ENCODE peak calls at places on chromosomes 13 and 19, in ten cellular contexts. G is uterus; C is naive thymus-derived CD4-positive, alpha-beta T cell; J is testis; A is heart right ventricle; S is small intestine; M is CD8-positive, alpha-beta T cell; V is mucosa of descending colon; P is body of pancreas; E is breast epithelium. Z is an unnamed sample.

GRCh38 chr13:31869582-31869981 is 130.3 kb downstream of the RXFP2 start:
- DNase-seq in M (no peak), P (no peak), S (no peak), C (no peak), J (no peak), A (no peak), G (no peak), E (no peak), V (no peak), Z (no peak)

GRCh38 chr13:79531542-79532239 is 50.7 kb downstream of the NDFIP2 start:
- DNase-seq in C (no peak), P (no peak), M (no peak), E (no peak), A (no peak), G (no peak), S (no peak), V (no peak), J (no peak), Z (no peak)

GRCh38 chr19:4064551-4065260 is 2.0 kb downstream of the ZBTB7A start:
- DNase-seq in V (peak; percentile 86), C (peak; percentile 48), P (peak; percentile 52), M (peak; percentile 43), A (peak; percentile 63), S (peak; percentile 57), J (peak; percentile 73), E (no peak), G (peak; percentile 73), Z (peak; percentile 71)

GRCh38 chr13:82011355-82011754 is 1670.4 kb upstream of the SPRY2 start:
- DNase-seq in P (no peak), C (no peak), E (no peak), V (no peak), J (no peak), M (no peak), G (no peak), A (no peak), S (no peak), Z (no peak)

GRCh38 chr19:17500447-17501198 is 10.8 kb upstream of the PGLS start:
- DNase-seq in A (no peak), V (no peak), P (no peak), M (no peak), S (no peak), J (no peak), E (no peak), C (no peak), G (no peak), Z (no peak)

GRCh38 chr19:5225486-5226345 is 114.9 kb downstream of the PTPRS start:
- DNase-seq in J (no peak), A (no peak), P (no peak), E (no peak), C (no peak), M (no peak), S (no peak), V (peak; percentile 39), G (no peak), Z (no peak)

GRCh38 chr13:24630121-24630520 is 50.1 kb upstream of the ATP12A start:
- DNase-seq in M (no peak), V (no peak), S (no peak), E (no peak), G (no peak), A (no peak), C (no peak), J (no peak), P (no peak), Z (no peak)

GRCh38 chr19:3140667-3141038 is 4.8 kb downstream of the GNA15 start:
- DNase-seq in P (no peak), M (no peak), S (no peak), G (no peak), E (no peak), C (no peak), A (no peak), V (peak; percentile 5), J (no peak), Z (no peak)

GRCh38 chr13:40384976-40385857 is 281.2 kb downstream of the FOXO1 start:
- DNase-seq in C (no peak), A (no peak), J (no peak), G (no peak), S (no peak), P (no peak), V (no peak), M (no peak), E (no peak), Z (no peak)

GRCh38 chr19:38569368-38569983 is 48.3 kb downstream of the MAP4K1 start:
- DNase-seq in S (no peak), V (no peak), C (no peak), M (no peak), G (no peak), E (no peak), A (no peak), J (no peak), P (no peak), Z (no peak)

GRCh38 chr13:110294146-110294545 is 12.8 kb downstream of the COL4A1 start:
- DNase-seq in E (no peak), A (no peak), V (no peak), S (no peak), G (no peak), P (no peak), J (no peak), M (no peak), C (no peak), Z (no peak)

GRCh38 chr19:10418281-10419199 is 1.8 kb upstream of the PDE4A start:
- DNase-seq in M (no peak), A (no peak), G (no peak), S (no peak), V (no peak), E (no peak), C (no peak), J (no peak), P (no peak), Z (no peak)

GRCh38 chr19:19460761-19461265 is 54.5 kb downstream of the TSSK6 start:
- DNase-seq in A (peak; percentile 64), G (peak; percentile 42), C (peak; percentile 70), M (peak; percentile 43), V (peak; percentile 79), P (peak; percentile 43), S (peak; percentile 26), E (peak; percentile 30), J (peak; percentile 55), Z (peak; percentile 65)
- H3K4me1 ChIP-seq in A (peaks cover 70% of the 10 kb centered on the region), G (peaks cover 27% of the 10 kb centered on the region), C (peaks cover 82% of the 10 kb centered on the region), M (peaks cover 83% of the 10 kb centered on the region), V (peaks cover 65% of the 10 kb centered on the region), P (peaks cover 73% of the 10 kb centered on the region), S (peaks cover 30% of the 10 kb centered on the region), E (peaks cover 31% of the 10 kb centered on the region), J (peaks cover 48% of the 10 kb centered on the region), Z (peaks cover 74% of the 10 kb centered on the region)

DNA sequence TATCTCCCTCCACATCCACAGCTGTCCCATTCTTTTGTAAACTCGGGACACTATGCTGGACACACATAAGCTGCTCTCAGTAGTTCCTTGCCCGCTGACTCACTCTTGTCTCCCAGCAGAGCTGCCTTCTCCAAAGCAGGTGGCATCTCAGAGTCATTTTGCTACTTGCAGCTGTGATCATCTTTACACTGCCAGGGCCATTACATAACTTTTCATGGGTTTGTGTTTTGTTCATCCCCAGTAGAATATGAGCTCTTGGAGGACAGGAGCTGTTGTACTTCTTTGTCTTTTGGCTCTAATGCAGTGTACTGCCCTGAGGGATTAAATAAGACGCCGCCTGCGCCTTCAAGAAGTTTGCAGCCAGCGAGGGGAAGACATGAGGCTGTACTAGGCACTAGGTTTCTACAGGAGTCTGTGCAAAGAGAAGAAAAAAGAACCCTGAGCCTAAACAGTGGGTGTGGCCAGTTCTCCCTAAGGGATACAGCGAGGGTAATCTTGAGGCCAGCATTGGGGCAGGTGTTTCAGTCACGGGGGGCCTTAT is 40.8 kb upstream of the GPR183 start:
- DNase-seq in S (no peak), M (no peak), A (no peak), G (no peak), P (no peak), V (no peak), J (no peak), E (no peak), C (no peak), Z (no peak)
- H3K4me1 ChIP-seq in S (no peaks in the 10 kb centered on the region), M (peaks cover 34% of the 10 kb centered on the region), A (no peaks in the 10 kb centered on the region), G (no peaks in the 10 kb centered on the region), P (no peaks in the 10 kb centered on the region), V (no peaks in the 10 kb centered on the region), J (no peaks in the 10 kb centered on the region), E (no peaks in the 10 kb centered on the region), C (peaks cover 30% of the 10 kb centered on the region), Z (peaks cover 3% of the 10 kb centered on the region)

GRCh38 chr19:50434525-50434924 is 1.8 kb downstream of the MYBPC2 start:
- DNase-seq in E (no peak), V (peak; percentile 72), J (no peak), P (no peak), S (no peak), C (no peak), G (no peak), M (no peak), A (no peak), Z (no peak)

GRCh38 chr19:50435221-50435620 is 2.5 kb downstream of the MYBPC2 start:
- DNase-seq in E (no peak), M (no peak), P (no peak), C (no peak), V (no peak), J (no peak), G (no peak), A (no peak), S (no peak), Z (no peak)

GRCh38 chr19:50433201-50434180 is 799 bp downstream of the MYBPC2 start:
- DNase-seq in A (no peak), J (no peak), M (no peak), G (no peak), S (no peak), V (no peak), E (no peak), C (no peak), P (no peak), Z (no peak)

GRCh38 chr19:50437862-50438449 is 5.3 kb downstream of the MYBPC2 start:
- DNase-seq in S (no peak), P (no peak), G (no peak), C (no peak), M (no peak), J (no peak), E (no peak), A (no peak), V (no peak), Z (no peak)

GRCh38 chr19:50435627-50436026 is 2.9 kb downstream of the MYBPC2 start:
- DNase-seq in P (no peak), J (no peak), A (no peak), S (no peak), E (no peak), C (no peak), M (no peak), V (no peak), G (no peak), Z (no peak)
- H3K4me1 ChIP-seq in P (peaks cover 15% of the 10 kb centered on the region), J (peaks cover 9% of the 10 kb centered on the region), A (peaks cover 9% of the 10 kb centered on the region), S (peaks cover 3% of the 10 kb centered on the region), E (no peaks in the 10 kb centered on the region), C (peaks cover 6% of the 10 kb centered on the region), M (peaks cover 9% of the 10 kb centered on the region), V (peaks cover 4% of the 10 kb centered on the region), G (no peaks in the 10 kb centered on the region), Z (peaks cover 9% of the 10 kb centered on the region)

GRCh38 chr19:33240181-33240771 is 14.6 kb upstream of the SLC7A10 start:
- DNase-seq in J (no peak), A (no peak), E (no peak), M (no peak), V (peak; percentile 29), P (no peak), S (no peak), C (no peak), G (no peak), Z (no peak)
- H3K4me1 ChIP-seq in J (peaks cover 7% of the 10 kb centered on the region), A (no peaks in the 10 kb centered on the region), E (no peaks in the 10 kb centered on the region), M (peaks cover 4% of the 10 kb centered on the region), V (peaks cover 13% of the 10 kb centered on the region), P (peaks cover 8% of the 10 kb centered on the region), S (no peaks in the 10 kb centered on the region), C (no peaks in the 10 kb centered on the region), G (peaks cover 5% of the 10 kb centered on the region), Z (peaks cover 7% of the 10 kb centered on the region)